ENCODE peak calls at places on chromosomes 13 and 19, in five cellular contexts. X is effector memory CD4-positive, alpha-beta T cell; G is breast epithelium; F is tibial artery; I is pancreas. K is an unnamed sample.

GRCh38 chr13:28138756-28139470 is 568 bp downstream of the PAN3 start:
- DNase-seq in G (peak; percentile 71), F (peak; percentile 84), I (peak; percentile 86), X (peak; percentile 78), K (peak; percentile 84)

GRCh38 chr13:113216165-113217056 is 7.0 kb downstream of the CUL4A start:
- DNase-seq in F (no peak), X (no peak), G (peak; percentile 37), I (no peak), K (no peak)

GRCh38 chr19:5127710-5128109 is 158.8 kb downstream of the KDM4B start:
- DNase-seq in F (no peak), I (no peak), X (no peak), G (no peak), K (no peak)

GRCh38 chr19:8505680-8506401 is 3.4 kb upstream of the PRAM1 start:
- DNase-seq in X (peak; percentile 36), F (peak; percentile 72), G (peak; percentile 60), I (peak; percentile 96), K (peak; percentile 76)

GRCh38 chr13:40982772-40983171 is 36.3 kb downstream of the ELF1 start:
- DNase-seq in X (peak; percentile 26), G (no peak), F (peak; percentile 54), I (no peak), K (peak; percentile 43)

GRCh38 chr19:8306235-8307054 is 1.7 kb downstream of the CD320 start:
- DNase-seq in G (peak; percentile 15), I (peak; percentile 44), X (no peak), F (no peak), K (peak; percentile 13)

GRCh38 chr13:27298849-27299248 is 28.2 kb downstream of the RASL11A start:
- DNase-seq in I (no peak), X (no peak), F (no peak), G (no peak), K (no peak)

GRCh38 chr13:90416519-90416918 is 931.0 kb upstream of the MIR17HG start:
- DNase-seq in F (no peak), X (no peak), G (peak; percentile 22), I (no peak), K (no peak)

GRCh38 chr13:97359181-97360057 is 74.5 kb upstream of the RAP2A start:
- DNase-seq in X (peak; percentile 10), F (peak; percentile 48), I (no peak), G (peak; percentile 48), K (peak; percentile 65)

GRCh38 chr13:36509369-36509768 is 77.1 kb downstream of the CCNA1 start:
- DNase-seq in X (no peak), I (no peak), F (no peak), G (no peak), K (no peak)

GRCh38 chr19:40443930-40444180 is 280 bp downstream of the SERTAD3 start:
- DNase-seq in F (no peak), G (no peak), X (no peak), I (no peak), K (no peak)

GRCh38 chr19:8305798-8306197 is 2.4 kb downstream of the CD320 start:
- DNase-seq in G (no peak), I (peak; percentile 21), F (no peak), X (no peak), K (peak; percentile 10)

GRCh38 chr13:23922005-23922932 is 25.0 kb upstream of the C1QTNF9B start:
- DNase-seq in I (no peak), G (no peak), X (no peak), F (no peak), K (no peak)

GRCh38 chr13:110211046-110211445 is 95.9 kb downstream of the COL4A1 start:
- DNase-seq in F (no peak), I (no peak), X (no peak), G (no peak), K (no peak)

GRCh38 chr13:40776681-40777165 is 5.7 kb upstream of the MRPS31 start:
- DNase-seq in X (peak; percentile 65), G (no peak), I (no peak), F (no peak), K (no peak)

GRCh38 chr13:25821761-25822160 is 230.1 kb downstream of the SHISA2 start:
- DNase-seq in F (no peak), G (no peak), X (no peak), I (no peak), K (no peak)

GRCh38 chr13:27578121-27579030 is 42.0 kb downstream of the LNX2 start:
- DNase-seq in X (no peak), G (no peak), F (no peak), I (no peak), K (no peak)

GRCh38 chr13:77537302-77537919 is 1.9 kb downstream of the SCEL start:
- DNase-seq in X (no peak), F (no peak), I (no peak), G (no peak), K (no peak)

GRCh38 chr19:55781112-55781511 is 12.2 kb downstream of the RFPL4AL1 start:
- DNase-seq in F (no peak), X (no peak), I (no peak), G (no peak), K (no peak)

GRCh38 chr19:2044709-2045500 is 6.1 kb downstream of the MKNK2 start:
- DNase-seq in F (no peak), X (no peak), I (no peak), G (no peak), K (peak; percentile 16)

GRCh38 chr13:50208826-50209335 is 193.6 kb downstream of the KCNRG start:
- DNase-seq in F (peak; percentile 49), X (no peak), G (no peak), I (no peak), K (no peak)

GRCh38 chr13:76654263-76654662 is 231.9 kb downstream of the KCTD12 start:
- DNase-seq in F (no peak), X (no peak), G (no peak), I (no peak), K (no peak)

GRCh38 chr13:33800646-33801186 is 17.2 kb upstream of the RFC3 start:
- DNase-seq in I (no peak), F (no peak), G (no peak), X (no peak), K (no peak)

GRCh38 chr19:6032381-6032780 is 54.4 kb upstream of the RANBP3 start:
- DNase-seq in F (no peak), I (no peak), X (no peak), G (no peak), K (no peak)

GRCh38 chr19:18562086-18562485 is 4.4 kb downstream of the KXD1 start:
- DNase-seq in I (no peak), X (no peak), G (peak; percentile 34), F (peak; percentile 69), K (no peak)

GRCh38 chr19:13094285-13094595 is 8.4 kb downstream of the LYL1 start:
- DNase-seq in G (no peak), X (no peak), I (no peak), F (no peak), K (peak; percentile 61)
- H3K4me1 ChIP-seq in G (peaks cover 9% of the 10 kb centered on the region), X (peaks cover 43% of the 10 kb centered on the region), I (no peaks in the 10 kb centered on the region), F (peaks cover 86% of the 10 kb centered on the region), K (peaks cover 24% of the 10 kb centered on the region)

GRCh38 chr19:907183-907853 is 5.7 kb downstream of the R3HDM4 start:
- DNase-seq in G (no peak), I (no peak), F (no peak), X (no peak), K (no peak)

GRCh38 chr19:913080-913748 is at the start of gene R3HDM4:
- DNase-seq in I (peak; percentile 94), F (peak; percentile 63), X (peak; percentile 77), G (peak; percentile 76), K (peak; percentile 70)

GRCh38 chr19:906480-906879 is 6.5 kb downstream of the R3HDM4 start:
- DNase-seq in I (no peak), F (no peak), G (no peak), X (no peak), K (no peak)

GRCh38 chr19:912181-913079 is 589 bp downstream of the R3HDM4 start:
- DNase-seq in I (no peak), X (no peak), F (no peak), G (peak; percentile 41), K (no peak)

DNA sequence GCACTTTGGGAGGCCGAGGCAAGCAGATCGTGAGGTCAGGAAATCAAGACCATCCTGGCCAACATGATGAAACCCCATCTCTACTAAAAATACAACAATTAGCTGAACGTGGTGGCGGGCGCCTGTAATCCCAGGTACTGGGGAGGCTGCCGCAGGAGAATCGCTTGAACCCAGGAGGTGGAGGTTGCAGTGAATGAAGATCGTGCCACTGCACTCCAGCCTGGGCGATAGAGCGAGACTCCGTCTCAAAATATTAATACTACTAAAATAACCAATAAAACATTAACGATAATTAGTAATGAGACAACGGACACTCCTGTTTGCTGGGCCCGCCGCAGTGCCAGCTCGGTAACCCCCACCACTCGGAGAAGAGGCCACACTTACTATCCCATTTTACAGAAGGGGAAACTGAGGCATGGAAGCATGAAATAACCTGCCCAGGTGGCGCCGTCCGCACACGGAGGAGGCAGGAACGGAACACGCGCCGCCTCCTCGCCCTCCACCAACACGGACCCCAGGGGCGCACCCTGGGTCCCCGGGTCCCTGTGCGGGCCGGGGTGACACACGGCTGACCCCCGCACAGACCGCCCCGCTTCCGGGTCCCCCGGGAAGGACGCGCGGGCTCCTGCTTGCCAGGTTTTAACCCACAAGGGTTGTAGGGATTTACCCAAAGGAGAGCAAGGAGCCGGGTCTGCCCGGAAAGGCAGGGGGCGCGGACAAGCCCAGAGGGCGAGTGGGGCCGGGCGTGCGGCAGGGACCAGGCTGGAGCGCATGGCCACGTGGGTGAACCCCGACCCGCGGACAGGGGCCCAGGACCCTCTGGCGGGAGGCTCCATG is 1.6 kb downstream of the R3HDM4 start:
- DNase-seq in I (no peak), X (no peak), G (no peak), F (no peak), K (no peak)
- H3K27ac ChIP-seq in I (no peak overlapping the region), X (peak overlapping the region; percentile 94), G (peak overlapping the region; percentile 96), F (no peak overlapping the region), K (no peak overlapping the region)

DNA sequence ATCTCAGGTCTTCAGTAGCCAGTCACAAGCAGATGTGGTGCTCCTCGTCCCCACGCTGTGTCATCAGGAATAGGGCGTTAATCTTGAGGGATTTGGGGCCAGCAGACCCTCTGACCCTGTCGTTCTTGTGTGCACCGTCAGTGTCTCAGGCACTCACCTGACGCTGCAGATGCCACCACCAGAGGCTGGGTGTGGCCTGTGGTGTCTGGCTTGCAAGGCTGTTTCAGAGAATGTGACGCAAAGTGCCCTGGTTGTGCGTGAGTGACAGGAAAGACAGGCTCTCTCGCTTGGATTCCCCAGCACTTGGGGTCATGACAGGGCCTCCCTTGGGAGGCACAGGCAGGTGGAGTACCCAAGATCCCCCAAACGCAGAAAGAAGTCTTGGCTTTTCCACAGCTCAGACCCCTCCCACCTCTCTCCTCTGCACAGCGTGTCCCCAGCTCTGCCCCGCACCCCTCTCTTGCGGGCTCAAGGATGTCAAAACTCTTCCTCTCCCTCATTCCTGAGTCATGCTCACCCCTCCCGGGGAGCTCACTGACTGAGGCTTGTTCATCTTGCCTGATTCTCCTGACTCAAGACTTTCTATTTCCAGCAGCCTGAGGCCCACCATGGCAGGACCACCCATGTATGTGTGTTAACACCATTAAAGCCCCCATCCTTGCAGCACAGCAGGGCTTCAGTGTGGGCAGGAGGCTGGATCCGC is 21.0 kb downstream of the DHX34 start:
- DNase-seq in F (no peak), I (no peak), G (no peak), X (no peak), K (no peak)
- H3K4me1 ChIP-seq in F (no peaks in the 10 kb centered on the region), I (no peaks in the 10 kb centered on the region), G (no peaks in the 10 kb centered on the region), X (no peaks in the 10 kb centered on the region), K (no peaks in the 10 kb centered on the region)

GRCh38 chr19:47322048-47322447 is 9.9 kb upstream of the C5AR2 start:
- DNase-seq in G (no peak), X (no peak), F (no peak), I (no peak), K (no peak)
- H3K27ac ChIP-seq in G (no peak overlapping the region), X (no peak overlapping the region), F (no peak overlapping the region), I (no peak overlapping the region), K (no peak overlapping the region)

GRCh38 chr19:9862897-9863296 is 27.8 kb downstream of the PIN1 start:
- DNase-seq in I (no peak), F (no peak), X (no peak), G (no peak), K (no peak)
- H3K4me1 ChIP-seq in I (no peaks in the 10 kb centered on the region), F (no peaks in the 10 kb centered on the region), X (peaks cover 56% of the 10 kb centered on the region), G (no peaks in the 10 kb centered on the region), K (no peaks in the 10 kb centered on the region)

K was measured in uterus.